ENCODE peak calls at places on chromosome X, in five cellular contexts. B is IMR-90, V is psoas muscle, T is uterus, K is GM23248. M is an unnamed sample.

GRCh38 chrX:17475820-17476219 is 100.8 kb downstream of the NHS start:
- DNase-seq in B (no peak), V (no peak), T (no peak), K (peak; percentile 55), M (no peak)

GRCh38 chrX:86171366-86171765 is 23.1 kb downstream of the DACH2 start:
- DNase-seq in B (peak; percentile 64), V (no peak), T (no peak), K (peak; percentile 53), M (no peak)

GRCh38 chrX:150753968-150754367 is 60.8 kb downstream of the MTMR1 start:
- DNase-seq in B (no peak), V (no peak), T (no peak), K (no peak), M (no peak)

GRCh38 chrX:47877327-47877726 is 40.6 kb downstream of the ZNF81 start:
- DNase-seq in B (no peak), V (no peak), T (no peak), K (no peak), M (no peak)

GRCh38 chrX:120549483-120550452 is 11.0 kb downstream of the CUL4B start:
- DNase-seq in B (peak; percentile 94), V (no peak), T (no peak), K (peak; percentile 85), M (no peak)

GRCh38 chrX:10203617-10204016 is 46.8 kb downstream of the CLCN4 start:
- DNase-seq in B (no peak), V (no peak), T (no peak), K (no peak), M (no peak)

GRCh38 chrX:38089173-38089982 is 83.0 kb downstream of the SYTL5 start:
- DNase-seq in B (no peak), V (no peak), T (no peak), K (no peak), M (no peak)

GRCh38 chrX:3962511-3963350 is 249.3 kb upstream of the PRKX start:
- DNase-seq in B (peak; percentile 16), V (no peak), T (no peak), K (peak; percentile 26), M (no peak)

GRCh38 chrX:44239036-44239435 is 104.4 kb downstream of the EFHC2 start:
- DNase-seq in B (no peak), V (no peak), T (no peak), K (no peak), M (no peak)

GRCh38 chrX:46130246-46130645 is 415.0 kb downstream of the ZNF674 start:
- DNase-seq in B (no peak), V (no peak), T (no peak), K (no peak), M (no peak)

GRCh38 chrX:36908801-36909403 is 99.3 kb upstream of the FAM47C start:
- DNase-seq in B (peak; percentile 29), V (no peak), T (no peak), K (peak; percentile 43), M (no peak)

GRCh38 chrX:3638280-3638873 is 75.1 kb downstream of the PRKX start:
- DNase-seq in B (peak; percentile 48), V (no peak), T (no peak), K (peak; percentile 58), M (no peak)

GRCh38 chrX:65685112-65685511 is 17.7 kb downstream of the MSN start:
- DNase-seq in B (no peak), V (no peak), T (no peak), K (no peak), M (no peak)
- H3K4me1 ChIP-seq in B (peaks cover 11% of the 10 kb centered on the region), V (peaks cover 25% of the 10 kb centered on the region), T (peaks cover 3% of the 10 kb centered on the region), K (peaks cover 41% of the 10 kb centered on the region), M (no peaks in the 10 kb centered on the region)

GRCh38 chrX:118974908-118975671 is 672 bp downstream of the LONRF3 start:
- DNase-seq in B (no peak), V (peak; percentile 72), T (peak; percentile 31), K (peak; percentile 53), M (peak; percentile 38)
- H3K27ac ChIP-seq in B (no peak overlapping the region), V (peak overlapping the region; percentile 97), T (peak overlapping the region; percentile 53), K (no peak overlapping the region), M (peak overlapping the region; percentile 48)

DNA sequence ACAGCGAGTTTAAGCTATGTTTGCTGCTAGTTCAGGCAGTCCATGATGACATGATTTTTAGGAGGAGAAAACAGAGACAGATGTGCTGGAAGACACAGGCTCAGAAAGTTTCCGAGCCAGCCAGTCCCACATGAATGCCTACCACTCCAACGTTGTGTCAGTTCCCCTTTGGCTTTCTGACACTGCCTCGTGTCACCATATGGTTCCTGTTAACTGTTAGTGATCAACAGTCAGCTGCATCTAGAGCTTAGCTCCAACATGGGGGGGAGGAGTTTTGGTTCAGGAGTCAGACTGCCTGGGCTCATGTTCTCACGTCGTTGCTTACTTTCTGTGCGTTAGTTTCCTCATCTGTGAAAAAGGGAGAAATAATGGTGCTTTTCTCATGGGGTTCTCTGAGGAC is 343.7 kb downstream of the MID1IP1 start:
- DNase-seq in B (no peak), V (no peak), T (no peak), K (peak; percentile 21), M (no peak)
- H3K4me1 ChIP-seq in B (no peaks in the 10 kb centered on the region), V (no peaks in the 10 kb centered on the region), T (no peaks in the 10 kb centered on the region), K (no peaks in the 10 kb centered on the region), M (no peaks in the 10 kb centered on the region)

GRCh38 chrX:153701706-153702105 is 14.0 kb downstream of the SLC6A8 start:
- DNase-seq in B (no peak), V (peak; percentile 32), T (no peak), K (no peak), M (no peak)
- H3K27ac ChIP-seq in B (no peak overlapping the region), V (peak overlapping the region; percentile 90), T (no peak overlapping the region), K (no peak overlapping the region), M (no peak overlapping the region)

M was measured in ovary.